ENCODE peak calls at places on chromosomes 13 and 19, in eight cellular contexts. Q is tibial nerve, W is retinal pigment epithelial cell, V is Calu3, H is heart right ventricle, Y is dorsolateral prefrontal cortex, D is esophagus squamous epithelium, T is choroid plexus epithelial cell. X is an unnamed sample.

GRCh38 chr13:21218351-21219043 is 42.0 kb downstream of the MRPL57 start:
- DNase-seq in Q (no peak), W (no peak), V (no peak), H (no peak), Y (no peak), D (no peak), T (no peak), X (peak; percentile 49)

GRCh38 chr13:37047846-37048245 is 11.6 kb downstream of the SUPT20H start:
- DNase-seq in Q (no peak), W (no peak), V (no peak), H (no peak), Y (no peak), D (no peak), T (no peak), X (no peak)

GRCh38 chr13:97574926-97575325 is 141.0 kb downstream of the RAP2A start:
- DNase-seq in Q (no peak), W (no peak), V (no peak), H (peak; percentile 9), Y (no peak), D (no peak), T (peak; percentile 80), X (peak; percentile 18)

GRCh38 chr19:18867199-18867598 is 28.8 kb downstream of the CERS1 start:
- DNase-seq in Q (no peak), W (no peak), V (no peak), H (no peak), Y (no peak), D (no peak), T (no peak), X (no peak)

GRCh38 chr13:44136693-44137268 is 236.8 kb upstream of the SERP2 start:
- DNase-seq in Q (no peak), W (no peak), V (no peak), H (no peak), Y (no peak), D (no peak), T (no peak), X (no peak)

GRCh38 chr13:20057214-20057613 is 98.7 kb downstream of the ZMYM2 start:
- DNase-seq in Q (no peak), W (no peak), V (no peak), H (no peak), Y (no peak), D (no peak), T (no peak), X (no peak)

GRCh38 chr13:107069107-107069776 is 501.3 kb upstream of the ARGLU1 start:
- DNase-seq in Q (no peak), W (no peak), V (no peak), H (no peak), Y (no peak), D (no peak), T (peak; percentile 22), X (no peak)

GRCh38 chr13:101916108-101916757 is 463.8 kb downstream of the ITGBL1 start:
- DNase-seq in Q (no peak), W (no peak), V (no peak), H (no peak), Y (peak; percentile 57), D (no peak), T (peak; percentile 56), X (peak; percentile 17)

GRCh38 chr19:752652-753517 is 2.0 kb downstream of the MISP start:
- DNase-seq in Q (peak; percentile 43), W (no peak), V (peak; percentile 87), H (no peak), Y (no peak), D (no peak), T (peak; percentile 91), X (no peak)

GRCh38 chr19:2426661-2427322 is 594 bp downstream of the TIMM13 start:
- DNase-seq in Q (no peak), W (no peak), V (peak; percentile 36), H (no peak), Y (no peak), D (no peak), T (peak; percentile 35), X (peak; percentile 87)

GRCh38 chr13:87080100-87080779 is 590.9 kb upstream of the SLITRK5 start:
- DNase-seq in Q (no peak), W (no peak), V (no peak), H (no peak), Y (no peak), D (no peak), T (no peak), X (no peak)

DNA sequence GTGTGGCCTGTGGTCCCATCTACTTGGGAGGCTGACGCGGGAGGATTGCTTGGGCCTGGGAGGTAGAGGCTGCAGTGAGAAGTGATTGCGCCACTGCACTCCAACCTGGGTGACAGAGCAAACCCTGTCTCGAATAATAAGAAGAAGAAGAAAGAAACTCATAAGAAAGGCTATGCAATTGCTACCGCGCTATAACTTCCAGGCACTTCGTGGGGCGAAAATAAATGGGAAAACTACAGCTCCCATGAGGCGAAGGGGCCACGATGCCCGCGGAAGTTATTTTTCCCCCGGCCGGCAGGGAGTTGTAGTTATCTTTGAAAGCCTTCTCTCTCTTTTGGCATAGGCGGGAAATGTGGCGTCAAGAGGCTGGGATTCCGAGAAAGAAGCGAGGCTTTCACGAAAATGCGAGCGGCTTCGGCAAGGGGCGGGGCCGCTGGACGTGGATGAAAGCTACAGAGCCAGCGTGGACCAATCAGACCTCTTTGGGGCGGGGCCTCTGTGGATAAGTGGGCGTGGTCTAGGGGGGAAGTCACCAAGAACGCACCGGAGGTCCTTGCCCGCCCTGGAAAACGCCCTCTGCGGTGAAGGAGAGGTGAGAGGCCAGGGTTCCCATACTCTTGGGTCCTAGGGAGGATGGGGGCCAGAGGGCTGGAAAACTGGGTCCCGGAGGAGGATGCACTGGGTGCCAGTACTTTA is at the start of gene NUCB1:
- DNase-seq in Q (peak; percentile 100), W (peak; percentile 92), V (peak; percentile 99), H (peak; percentile 100), Y (peak; percentile 99), D (peak; percentile 86), T (peak; percentile 99), X (peak; percentile 98)
- TF ChIP-seq CTCF in Q (peak; percentile 32), W (peak; percentile 25), V (no peak), H (no peak), Y (peak; percentile 51), D (peak; percentile 45), T (peak; percentile 53), X (no peak)

GRCh38 chr19:55117636-55118391 is at the start of gene PPP1R12C:
- DNase-seq in Q (peak; percentile 96), W (peak; percentile 96), V (peak; percentile 99), H (peak; percentile 99), Y (peak; percentile 99), D (peak; percentile 92), T (peak; percentile 99), X (peak; percentile 100)
- TF ChIP-seq CTCF in Q (no peak), W (no peak), V (no peak), H (no peak), Y (peak; percentile 42), D (no peak), T (no peak), X (no peak)

DNA sequence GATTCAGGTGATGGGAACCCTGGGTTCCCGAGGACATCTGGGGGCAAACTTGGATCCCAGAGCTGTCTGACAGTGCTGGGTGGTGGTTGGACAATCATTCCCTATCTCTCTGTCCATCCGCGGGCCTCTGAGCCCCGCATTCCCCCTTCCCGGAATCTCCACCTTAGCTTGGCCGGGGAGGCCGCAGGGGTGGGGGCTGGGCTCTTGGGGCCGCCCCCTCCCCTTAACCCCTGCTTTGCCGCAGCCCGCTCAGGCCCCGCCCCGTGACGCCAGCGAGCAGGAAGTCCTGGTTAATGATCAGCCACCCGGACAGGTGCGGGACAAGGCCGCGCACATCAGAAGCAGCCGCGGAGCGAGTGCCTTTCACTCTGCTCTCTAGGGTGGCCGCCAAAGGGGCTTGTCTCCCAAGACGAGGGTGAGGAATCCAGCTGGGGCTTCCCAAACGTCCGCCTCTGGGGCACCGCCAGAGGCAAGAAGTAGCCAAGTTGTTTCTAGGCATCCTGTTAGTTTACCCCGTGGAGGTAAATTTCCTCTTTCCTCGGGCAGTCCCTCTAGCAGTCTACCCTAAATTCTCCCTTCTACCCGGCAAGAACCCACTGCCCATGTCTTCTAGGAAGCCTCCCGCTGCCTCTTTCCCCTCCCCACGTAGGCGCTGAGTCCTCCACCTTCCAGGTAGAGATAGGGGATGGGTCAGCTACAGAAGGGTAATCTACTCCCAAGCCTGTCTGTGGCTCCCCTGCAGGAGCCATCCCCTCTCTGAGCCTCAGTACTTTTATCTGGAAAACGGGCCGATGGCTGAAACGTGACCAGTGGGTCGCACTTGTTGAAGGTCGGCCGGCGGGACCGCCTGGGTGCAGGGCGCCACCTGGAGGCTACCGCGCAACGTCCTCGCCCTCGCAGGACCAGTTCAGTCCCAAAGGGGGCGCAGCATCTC is 3.0 kb downstream of the IRF2BP1 start:
- DNase-seq in Q (peak; percentile 79), W (peak; percentile 48), V (peak; percentile 97), H (peak; percentile 63), Y (peak; percentile 76), D (no peak), T (peak; percentile 93), X (peak; percentile 93)
- TF ChIP-seq CTCF in Q (peak; percentile 89), W (peak; percentile 100), V (peak; percentile 99), H (peak; percentile 72), Y (peak; percentile 87), D (peak; percentile 96), T (peak; percentile 97), X (peak; percentile 100)

GRCh38 chr19:56507446-56508281 is at the start of gene ZNF471:
- DNase-seq in Q (peak; percentile 96), W (peak; percentile 96), V (no peak), H (peak; percentile 99), Y (peak; percentile 99), D (peak; percentile 66), T (peak; percentile 99), X (peak; percentile 58)

GRCh38 chr19:56504581-56504980 is 3.1 kb upstream of the ZNF471 start:
- DNase-seq in Q (no peak), W (no peak), V (no peak), H (no peak), Y (no peak), D (no peak), T (peak; percentile 32), X (no peak)

DNA sequence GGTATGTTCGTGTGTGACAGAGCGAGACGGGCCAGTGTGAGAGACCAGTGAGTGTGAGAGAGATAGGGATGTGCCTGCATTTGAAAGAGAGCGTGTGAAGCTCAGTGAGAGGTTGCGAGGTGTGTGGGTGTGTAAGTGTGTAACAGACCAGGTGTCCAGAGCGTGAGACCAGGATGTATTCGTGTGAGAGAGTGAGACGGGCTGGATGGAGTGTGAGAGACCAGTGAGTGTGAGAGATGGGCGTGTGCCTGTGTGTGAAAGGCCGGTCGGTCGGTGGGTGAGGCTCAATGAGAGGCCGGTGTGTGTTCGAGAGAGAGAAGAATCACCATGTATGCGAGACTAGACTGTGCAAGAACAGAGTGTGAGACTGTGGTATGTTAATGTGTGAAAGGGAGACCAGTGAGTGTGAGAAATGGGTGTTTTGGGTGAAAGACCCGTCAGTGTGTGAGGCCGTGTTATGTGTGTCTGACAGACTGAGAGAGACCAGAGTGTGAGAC is 675 bp downstream of the ZNF471 start:
- DNase-seq in Q (no peak), W (no peak), V (no peak), H (no peak), Y (no peak), D (no peak), T (no peak), X (peak; percentile 18)
- TF ChIP-seq CTCF in Q (no peak), W (no peak), V (no peak), H (no peak), Y (no peak), D (no peak), T (no peak), X (no peak)

DNA sequence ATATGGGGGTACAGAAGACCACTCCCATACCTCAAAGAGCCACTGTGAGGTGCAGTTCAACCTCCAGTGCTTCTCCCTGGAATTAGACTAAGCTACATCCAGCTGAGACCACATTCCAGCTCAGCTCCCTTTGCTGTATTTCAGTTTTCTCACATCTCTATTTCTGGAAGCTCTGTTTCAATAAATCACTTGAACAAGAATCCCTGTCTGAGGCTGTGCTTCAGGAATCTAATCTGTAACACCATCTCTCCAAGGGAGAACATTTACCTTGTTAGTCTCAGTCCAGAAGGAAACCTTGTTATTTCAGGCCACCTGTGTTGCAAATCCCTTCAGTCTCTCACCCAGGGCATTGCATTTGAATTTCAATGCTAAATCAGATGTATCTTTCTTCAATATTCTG is 6.9 kb upstream of the LEUTX start:
- DNase-seq in Q (no peak), W (no peak), V (no peak), H (no peak), Y (no peak), D (no peak), T (no peak), X (no peak)
- TF ChIP-seq CTCF in Q (no peak), W (no peak), V (no peak), H (no peak), Y (no peak), D (no peak), T (no peak), X (no peak)